ENCODE peak calls at places on chromosomes 12 and 14, in six cellular contexts. Y is K562, I is HepG2, O is H1, E is SK-N-SH, M is GM12878. P is an unnamed sample.

GRCh38 chr14:102317564-102318248 is 1.8 kb upstream of the ZNF839 start:
- DNase-seq in Y (peak; percentile 37), I (peak; percentile 71), O (no peak), E (no peak), M (no peak), P (peak; percentile 58)

GRCh38 chr14:65933400-65934068 is 521.0 kb downstream of the FUT8 start:
- DNase-seq in Y (no peak), I (no peak), O (no peak), E (no peak), M (no peak), P (no peak)

GRCh38 chr14:25953532-25954144 is 644.2 kb downstream of the NOVA1 start:
- DNase-seq in Y (no peak), I (no peak), O (no peak), E (no peak), M (no peak), P (no peak)

GRCh38 chr12:34218193-34219045 is 196.1 kb downstream of the ALG10 start:
- DNase-seq in Y (peak; percentile 78), I (peak; percentile 64), O (no peak), E (peak; percentile 77), M (peak; percentile 1), P (peak; percentile 32)

GRCh38 chr12:48795550-48796455 is 6.9 kb upstream of the ADCY6 start:
- DNase-seq in Y (peak; percentile 77), I (peak; percentile 67), O (no peak), E (peak; percentile 88), M (peak; percentile 16), P (peak; percentile 52)

GRCh38 chr14:32744811-32745445 is 193.8 kb upstream of the NPAS3 start:
- DNase-seq in Y (no peak), I (no peak), O (no peak), E (no peak), M (no peak), P (no peak)

GRCh38 chr14:93108105-93108504 is 7.6 kb downstream of the ITPK1 start:
- DNase-seq in Y (no peak), I (no peak), O (no peak), E (no peak), M (no peak), P (no peak)

GRCh38 chr14:92503756-92504491 is 9.7 kb upstream of the RIN3 start:
- DNase-seq in Y (no peak), I (peak; percentile 94), O (no peak), E (no peak), M (no peak), P (no peak)

GRCh38 chr14:68619805-68620574 is 172.9 kb downstream of the ZFP36L1 start:
- DNase-seq in Y (peak; percentile 92), I (peak; percentile 71), O (no peak), E (no peak), M (no peak), P (no peak)

GRCh38 chr12:58372298-58372697 is 430.9 kb downstream of the ATP23 start:
- DNase-seq in Y (no peak), I (no peak), O (no peak), E (no peak), M (peak; percentile 60), P (no peak)

GRCh38 chr14:59086241-59086899 is 102.1 kb upstream of the DAAM1 start:
- DNase-seq in Y (no peak), I (no peak), O (no peak), E (peak; percentile 25), M (no peak), P (no peak)

GRCh38 chr14:51093371-51094281 is 1.3 kb downstream of the TRIM9 start:
- DNase-seq in Y (no peak), I (no peak), O (no peak), E (peak; percentile 80), M (no peak), P (no peak)

GRCh38 chr14:101619484-101619883 is 58.2 kb downstream of the DIO3 start:
- DNase-seq in Y (no peak), I (no peak), O (no peak), E (no peak), M (no peak), P (no peak)

GRCh38 chr14:38405851-38406630 is 150.1 kb upstream of the CLEC14A start:
- DNase-seq in Y (no peak), I (no peak), O (no peak), E (no peak), M (no peak), P (no peak)

GRCh38 chr12:2797721-2798418 is 3.1 kb downstream of the FKBP4 start:
- DNase-seq in Y (no peak), I (no peak), O (no peak), E (no peak), M (no peak), P (no peak)

GRCh38 chr12:85865905-85866304 is 8.2 kb upstream of the NTS start:
- DNase-seq in Y (no peak), I (no peak), O (no peak), E (no peak), M (no peak), P (no peak)

GRCh38 chr14:96434040-96434439 is 42.1 kb downstream of the AK7 start:
- DNase-seq in Y (no peak), I (no peak), O (no peak), E (no peak), M (no peak), P (no peak)

GRCh38 chr12:25943940-25944339 is 14.5 kb upstream of the RASSF8 start:
- DNase-seq in Y (no peak), I (no peak), O (no peak), E (no peak), M (no peak), P (no peak)

GRCh38 chr14:69996197-69996596 is 117.0 kb downstream of the SMOC1 start:
- DNase-seq in Y (no peak), I (no peak), O (no peak), E (no peak), M (no peak), P (no peak)

GRCh38 chr14:100861188-100861936 is 35.4 kb downstream of the MEG3 start:
- DNase-seq in Y (no peak), I (no peak), O (no peak), E (no peak), M (no peak), P (no peak)

GRCh38 chr12:125399489-125399888 is 334.3 kb downstream of the AACS start:
- DNase-seq in Y (no peak), I (no peak), O (no peak), E (no peak), M (no peak), P (no peak)

GRCh38 chr12:27460471-27460978 is 14.0 kb downstream of the SMCO2 start:
- DNase-seq in Y (no peak), I (no peak), O (no peak), E (no peak), M (peak; percentile 4), P (no peak)

GRCh38 chr12:84642201-84642600 is 270.4 kb downstream of the SLC6A15 start:
- DNase-seq in Y (no peak), I (no peak), O (no peak), E (no peak), M (no peak), P (no peak)

GRCh38 chr12:100401660-100402059 is 44.8 kb downstream of the SLC17A8 start:
- DNase-seq in Y (no peak), I (no peak), O (no peak), E (no peak), M (no peak), P (no peak)

GRCh38 chr14:55835985-55836384 is 256.0 kb downstream of the KTN1 start:
- DNase-seq in Y (no peak), I (no peak), O (no peak), E (no peak), M (no peak), P (no peak)

DNA sequence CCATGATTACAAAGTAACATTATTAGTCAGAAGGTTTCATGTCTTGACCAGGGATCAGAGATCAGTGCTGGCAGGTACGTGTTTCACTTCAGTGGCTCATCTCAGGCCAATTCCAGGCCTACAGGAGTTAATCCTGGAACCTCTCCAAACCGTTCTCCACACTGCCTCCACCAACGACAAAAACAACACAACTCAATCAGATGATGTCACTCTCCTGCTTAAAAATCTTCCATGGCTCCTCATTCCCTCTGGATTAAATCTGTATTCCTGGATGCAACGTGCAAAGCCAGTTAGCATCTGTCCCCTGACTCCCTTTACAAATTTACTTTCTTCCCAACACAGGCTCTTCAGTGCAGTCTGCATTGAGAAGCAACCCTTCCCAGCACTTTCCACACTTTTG is 34.3 kb upstream of the TXNRD1 start:
- DNase-seq in Y (no peak), I (no peak), O (no peak), E (no peak), M (no peak), P (no peak)
- TF ChIP-seq GABPA in Y (no peak), I (no peak), O (no peak), E (no peak), M (no peak), P (no peak)

GRCh38 chr12:21940972-21941521 is at the start of gene ABCC9:
- DNase-seq in Y (peak; percentile 23), I (no peak), O (no peak), E (peak; percentile 35), M (no peak), P (no peak)
- TF ChIP-seq CTCF in Y (no peak), I (no peak), O (no peak), E (no peak), M (no peak), P (no peak)

GRCh38 chr14:35124127-35124526 is 1.8 kb downstream of the PRORP start:
- DNase-seq in Y (peak; percentile 16), I (no peak), O (no peak), E (no peak), M (no peak), P (no peak)

GRCh38 chr14:35123388-35123703 is 994 bp downstream of the PRORP start:
- DNase-seq in Y (no peak), I (no peak), O (no peak), E (no peak), M (no peak), P (no peak)

GRCh38 chr14:35122696-35123387 is 490 bp downstream of the PRORP start:
- DNase-seq in Y (peak; percentile 18), I (peak; percentile 69), O (no peak), E (peak; percentile 10), M (no peak), P (peak; percentile 3)

GRCh38 chr14:35121887-35122695 is at the start of the genes PPP2R3C and PRORP:
- DNase-seq in Y (peak; percentile 94), I (peak; percentile 98), O (peak; percentile 95), E (peak; percentile 84), M (peak; percentile 94), P (peak; percentile 93)

GRCh38 chr14:35121026-35121886 is 534 bp downstream of the PPP2R3C start:
- DNase-seq in Y (peak; percentile 45), I (no peak), O (no peak), E (no peak), M (no peak), P (peak; percentile 11)
- TF ChIP-seq GABPA in Y (no peak), I (no peak), O (no peak), E (no peak), M (no peak), P (no peak)

GRCh38 chr12:56256326-56256960 is 1.7 kb downstream of the ANKRD52 start:
- DNase-seq in Y (no peak), I (no peak), O (no peak), E (no peak), M (no peak), P (no peak)
- TF ChIP-seq CTCF in Y (no peak), I (peak; percentile 30), O (peak; percentile 15), E (peak; percentile 26), M (no peak), P (no peak)

GRCh38 chr12:20492251-20492728 is 124.0 kb downstream of the PDE3A start:
- DNase-seq in Y (no peak), I (no peak), O (no peak), E (no peak), M (peak; percentile 5), P (peak; percentile 73)
- TF ChIP-seq GABPA in Y (no peak), I (no peak), O (no peak), E (no peak), M (no peak), P (no peak)

P was measured in HL-60.